ENCODE peak calls at places on chromosomes 1 and 21, in nine cellular contexts. R is sigmoid colon; C is endothelial cell; Q is endodermal cell; K is upper lobe of left lung; L is activated CD8-positive, alpha-beta T cell treated with anti-CD3 and anti-CD28 coated beads for 36 hours; S is DND-41; G is right lobe of liver; H is GM12865. M is an unnamed sample.

GRCh38 chr1:56411484-56412180 is 167.7 kb downstream of the PLPP3 start:
- DNase-seq in R (no peak), C (no peak), Q (peak), K (no peak), L (no peak), S (no peak), G (no peak), H (no peak), M (no peak)

GRCh38 chr21:39660191-39660590 is 47.5 kb downstream of the B3GALT5 start:
- DNase-seq in R (no peak), C (no peak), Q (peak), K (no peak), L (no peak), S (no peak), G (no peak), H (no peak), M (no peak)

GRCh38 chr1:204830671-204831585 is 39.7 kb upstream of the NFASC start:
- DNase-seq in R (no peak), C (no peak), Q (no peak), K (no peak), L (no peak), S (no peak), G (no peak), H (no peak), M (no peak)

GRCh38 chr1:24175033-24175755 is 11.9 kb downstream of the IFNLR1 start:
- DNase-seq in R (no peak), C (no peak), Q (no peak), K (no peak), L (no peak), S (no peak), G (no peak), H (no peak), M (no peak)

GRCh38 chr1:200139661-200140250 is 112.2 kb downstream of the NR5A2 start:
- DNase-seq in R (no peak), C (peak), Q (no peak), K (no peak), L (peak), S (peak), G (no peak), H (peak), M (no peak)

GRCh38 chr1:182259229-182259872 is 132.2 kb downstream of the GLUL start:
- DNase-seq in R (peak), C (no peak), Q (no peak), K (no peak), L (peak), S (peak), G (no peak), H (peak), M (no peak)

GRCh38 chr1:172960454-172961208 is 90.1 kb downstream of the TNFSF18 start:
- DNase-seq in R (no peak), C (peak), Q (no peak), K (no peak), L (no peak), S (no peak), G (peak), H (no peak), M (no peak)

GRCh38 chr21:32329776-32330175 is 31.1 kb downstream of the MRAP start:
- DNase-seq in R (peak), C (no peak), Q (peak), K (no peak), L (no peak), S (no peak), G (no peak), H (no peak), M (no peak)

GRCh38 chr1:55478742-55479141 is 263.6 kb upstream of the USP24 start:
- DNase-seq in R (no peak), C (no peak), Q (no peak), K (no peak), L (no peak), S (no peak), G (no peak), H (peak), M (no peak)

GRCh38 chr1:179077396-179077795 is 4.5 kb upstream of the TOR3A start:
- DNase-seq in R (no peak), C (no peak), Q (no peak), K (no peak), L (no peak), S (no peak), G (no peak), H (no peak), M (no peak)

GRCh38 chr21:34949045-34949444 is 100.1 kb downstream of the RUNX1 start:
- DNase-seq in R (no peak), C (no peak), Q (no peak), K (no peak), L (no peak), S (no peak), G (no peak), H (no peak), M (no peak)

GRCh38 chr1:233183226-233184020 is 112.1 kb downstream of the PCNX2 start:
- DNase-seq in R (no peak), C (no peak), Q (peak), K (no peak), L (no peak), S (no peak), G (no peak), H (no peak), M (no peak)

GRCh38 chr21:41585199-41585994 is 77.4 kb upstream of the TMPRSS2 start:
- DNase-seq in R (no peak), C (no peak), Q (no peak), K (no peak), L (no peak), S (no peak), G (no peak), H (no peak), M (no peak)

GRCh38 chr1:172398193-172398592 is 22.3 kb upstream of the C1orf105 start:
- DNase-seq in R (peak), C (no peak), Q (no peak), K (no peak), L (no peak), S (no peak), G (no peak), H (peak), M (no peak)

GRCh38 chr21:41160036-41160435 is 7.9 kb upstream of the BACE2 start:
- DNase-seq in R (no peak), C (no peak), Q (no peak), K (no peak), L (no peak), S (no peak), G (no peak), H (no peak), M (no peak)

GRCh38 chr1:206912445-206913095 is 9.2 kb downstream of the FCMR start:
- DNase-seq in R (peak), C (peak), Q (peak), K (no peak), L (peak), S (peak), G (no peak), H (peak), M (no peak)

GRCh38 chr21:42112223-42112622 is 41.1 kb downstream of the UMODL1 start:
- DNase-seq in R (no peak), C (no peak), Q (no peak), K (no peak), L (no peak), S (no peak), G (no peak), H (peak), M (no peak)

GRCh38 chr1:172870901-172871606 is 179.7 kb downstream of the TNFSF18 start:
- DNase-seq in R (no peak), C (no peak), Q (no peak), K (no peak), L (peak), S (no peak), G (no peak), H (peak), M (no peak)

GRCh38 chr21:45367402-45368351 is 37.3 kb upstream of the COL18A1 start:
- DNase-seq in R (no peak), C (no peak), Q (no peak), K (no peak), L (no peak), S (no peak), G (no peak), H (no peak), M (no peak)

GRCh38 chr1:3530931-3531818 is 76.7 kb downstream of the ARHGEF16 start:
- DNase-seq in R (peak), C (peak), Q (peak), K (peak), L (peak), S (peak), G (peak), H (peak), M (no peak)

GRCh38 chr21:39083377-39084008 is 99.8 kb downstream of the PSMG1 start:
- DNase-seq in R (no peak), C (no peak), Q (no peak), K (no peak), L (no peak), S (no peak), G (no peak), H (no peak), M (peak)

GRCh38 chr21:40165671-40166070 is 298.4 kb downstream of the PCP4 start:
- DNase-seq in R (no peak), C (no peak), Q (peak), K (no peak), L (no peak), S (no peak), G (no peak), H (no peak), M (no peak)

GRCh38 chr1:145891143-145891542 is 5.5 kb upstream of the ANKRD35 start:
- DNase-seq in R (no peak), C (no peak), Q (no peak), K (no peak), L (no peak), S (no peak), G (no peak), H (no peak), M (no peak)

GRCh38 chr1:115288799-115289198 is 49.2 kb downstream of the NGF start:
- DNase-seq in R (no peak), C (no peak), Q (no peak), K (no peak), L (no peak), S (no peak), G (no peak), H (no peak), M (no peak)

GRCh38 chr1:221716713-221717490 is 25.0 kb downstream of the DUSP10 start:
- DNase-seq in R (no peak), C (no peak), Q (peak), K (no peak), L (no peak), S (no peak), G (no peak), H (no peak), M (no peak)

GRCh38 chr21:14863745-14864210 is 201.0 kb downstream of the NRIP1 start:
- DNase-seq in R (no peak), C (no peak), Q (no peak), K (no peak), L (no peak), S (no peak), G (no peak), H (no peak), M (no peak)

GRCh38 chr1:3312894-3313578 is 141.4 kb upstream of the ARHGEF16 start:
- DNase-seq in R (peak), C (no peak), Q (peak), K (peak), L (peak), S (no peak), G (no peak), H (no peak), M (peak)

GRCh38 chr1:29677028-29678024 is 441.0 kb downstream of the PTPRU start:
- DNase-seq in R (no peak), C (no peak), Q (peak), K (no peak), L (no peak), S (no peak), G (no peak), H (no peak), M (no peak)

GRCh38 chr21:42164064-42164789 is 54.7 kb upstream of the ABCG1 start:
- DNase-seq in R (peak), C (peak), Q (peak), K (no peak), L (peak), S (peak), G (peak), H (peak), M (no peak)

GRCh38 chr1:87292684-87293493 is 35.8 kb upstream of the LMO4 start:
- DNase-seq in R (no peak), C (peak), Q (peak), K (no peak), L (peak), S (peak), G (no peak), H (peak), M (peak)

GRCh38 chr1:44628962-44629756 is 45.1 kb downstream of the TMEM53 start:
- DNase-seq in R (no peak), C (no peak), Q (no peak), K (no peak), L (no peak), S (no peak), G (no peak), H (no peak), M (no peak)

GRCh38 chr21:16587141-16587570 is 857.4 kb downstream of the USP25 start:
- DNase-seq in R (peak), C (no peak), Q (peak), K (no peak), L (no peak), S (no peak), G (peak), H (no peak), M (no peak)

GRCh38 chr1:21818661-21819060 is 6.6 kb downstream of the LDLRAD2 start:
- DNase-seq in R (no peak), C (peak), Q (peak), K (no peak), L (peak), S (peak), G (no peak), H (peak), M (no peak)

GRCh38 chr21:20997308-20997632 is 939 bp upstream of the NCAM2 start:
- DNase-seq in R (no peak), C (no peak), Q (no peak), K (peak), L (no peak), S (no peak), G (no peak), H (no peak), M (no peak)

GRCh38 chr1:226429868-226430715 is 22.2 kb upstream of the PARP1 start:
- DNase-seq in R (no peak), C (no peak), Q (peak), K (peak), L (no peak), S (no peak), G (no peak), H (no peak), M (no peak)

DNA sequence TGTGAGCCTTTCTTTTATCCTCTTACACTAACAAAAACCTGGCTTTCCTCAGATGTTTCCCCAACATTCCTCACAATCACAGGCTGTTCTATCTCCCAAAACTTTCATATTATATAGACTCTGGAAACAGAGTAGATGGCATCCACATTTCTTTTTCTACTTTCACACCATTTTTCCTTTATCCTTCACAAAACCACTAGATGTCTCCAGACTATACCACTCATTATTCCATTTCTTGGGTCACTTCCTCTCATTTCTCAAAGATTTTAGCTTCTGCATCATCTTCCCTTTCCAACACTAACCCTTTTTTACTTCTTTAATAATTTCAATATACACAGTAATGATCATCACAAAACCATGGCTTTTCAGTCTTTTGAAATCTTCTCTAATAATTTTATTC is 286.0 kb upstream of the DEPDC1 start:
- DNase-seq in R (no peak), C (no peak), Q (no peak), K (no peak), L (no peak), S (no peak), G (no peak), H (no peak), M (no peak)
- TF ChIP-seq CTCF in R (no peak), C (no peak), Q (peak), K (no peak), L (no peak), S (peak), G (peak), H (no peak), M (no peak)

DNA sequence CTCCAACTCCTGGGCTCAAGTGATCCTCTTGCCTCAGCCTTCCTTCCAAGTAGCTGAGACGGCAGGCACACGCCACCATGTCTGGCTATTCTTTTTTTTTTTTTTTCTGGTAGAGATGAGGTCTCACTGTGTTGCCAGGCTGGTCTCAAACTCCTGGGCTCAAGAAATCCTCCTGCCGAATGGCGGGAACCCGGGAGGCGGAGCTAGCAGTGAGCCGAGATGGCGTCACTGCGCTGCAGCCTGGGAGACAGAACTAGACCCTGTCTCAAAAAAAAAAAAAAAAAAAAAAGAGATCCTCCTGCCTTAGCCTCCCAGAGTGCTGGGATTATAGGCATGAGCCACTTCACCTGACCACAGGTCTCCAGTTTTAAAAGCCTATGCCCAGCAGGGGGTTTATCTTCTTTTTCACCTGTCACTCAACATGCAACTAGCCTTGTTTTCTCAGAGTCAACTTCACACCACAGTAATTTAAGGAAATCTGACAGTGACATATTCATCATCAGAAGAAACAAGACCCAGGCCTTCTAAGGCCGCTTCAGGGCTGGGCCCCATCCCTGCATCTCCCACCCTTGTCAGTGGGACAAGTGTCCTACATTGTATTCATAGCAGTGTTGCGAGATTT is 38.3 kb upstream of the GALNT2 start:
- DNase-seq in R (no peak), C (no peak), Q (no peak), K (no peak), L (no peak), S (no peak), G (no peak), H (no peak), M (no peak)
- TF ChIP-seq CTCF in R (no peak), C (no peak), Q (no peak), K (no peak), L (no peak), S (no peak), G (no peak), H (no peak), M (no peak)

DNA sequence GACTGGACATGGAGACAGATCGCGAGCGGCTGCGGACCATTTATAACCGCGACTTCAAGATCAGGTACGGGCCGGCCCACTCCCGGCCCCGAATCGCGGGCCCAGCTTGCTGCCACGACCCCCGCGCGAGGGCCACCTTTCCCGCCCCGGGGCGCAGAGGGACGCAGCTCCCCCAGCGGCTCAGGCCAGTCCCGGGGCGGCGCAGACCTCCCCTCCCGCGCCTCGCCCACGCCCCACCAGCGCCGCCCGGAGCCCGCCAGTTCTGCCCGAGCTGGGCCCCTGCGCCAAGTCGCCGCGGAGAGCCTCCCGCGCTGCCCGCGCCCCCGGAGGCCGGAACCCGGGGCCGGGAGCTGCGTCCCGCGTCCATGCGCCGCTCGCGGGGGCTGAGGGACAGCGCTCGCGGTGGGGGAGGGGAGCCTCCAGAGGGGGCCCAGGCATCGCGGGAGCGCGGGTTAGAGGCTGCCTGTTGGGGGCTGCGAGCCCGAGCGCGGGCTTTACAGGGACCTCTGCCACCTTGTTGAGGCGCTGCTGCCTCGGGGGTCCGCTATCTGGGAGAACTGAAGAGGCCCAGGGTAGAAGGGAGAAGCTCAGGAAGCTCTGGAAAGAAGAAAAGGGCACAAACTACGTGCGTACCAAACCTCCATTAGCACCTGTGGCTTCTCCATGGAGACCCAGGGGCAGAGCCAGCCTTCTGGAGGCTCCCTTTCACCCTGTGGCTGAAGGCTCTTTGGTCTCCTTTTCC is 698 bp downstream of the MOV10 start:
- DNase-seq in R (peak), C (peak), Q (peak), K (peak), L (peak), S (peak), G (peak), H (no peak), M (no peak)
- TF ChIP-seq CTCF in R (no peak), C (peak), Q (peak), K (no peak), L (no peak), S (peak), G (no peak), H (peak), M (no peak)

GRCh38 chr1:111570781-111571181 is 48.8 kb upstream of the RAP1A start:
- DNase-seq in R (no peak), C (peak), Q (peak), K (no peak), L (peak), S (peak), G (no peak), H (peak), M (no peak)
- TF ChIP-seq CTCF in R (no peak), C (peak), Q (peak), K (no peak), L (peak), S (peak), G (no peak), H (peak), M (no peak)

GRCh38 chr1:70805641-70806040 is 242.0 kb downstream of the PTGER3 start:
- DNase-seq in R (no peak), C (no peak), Q (no peak), K (peak), L (no peak), S (no peak), G (no peak), H (no peak), M (no peak)
- TF ChIP-seq CTCF in R (no peak), C (no peak), Q (no peak), K (no peak), L (no peak), S (no peak), G (no peak), H (no peak), M (no peak)

GRCh38 chr1:25501235-25502058 is 42.0 kb upstream of the LDLRAP1 start:
- DNase-seq in R (peak), C (peak), Q (peak), K (no peak), L (peak), S (no peak), G (no peak), H (no peak), M (no peak)
- TF ChIP-seq CTCF in R (no peak), C (peak), Q (peak), K (no peak), L (peak), S (peak), G (peak), H (peak), M (no peak)

DNA sequence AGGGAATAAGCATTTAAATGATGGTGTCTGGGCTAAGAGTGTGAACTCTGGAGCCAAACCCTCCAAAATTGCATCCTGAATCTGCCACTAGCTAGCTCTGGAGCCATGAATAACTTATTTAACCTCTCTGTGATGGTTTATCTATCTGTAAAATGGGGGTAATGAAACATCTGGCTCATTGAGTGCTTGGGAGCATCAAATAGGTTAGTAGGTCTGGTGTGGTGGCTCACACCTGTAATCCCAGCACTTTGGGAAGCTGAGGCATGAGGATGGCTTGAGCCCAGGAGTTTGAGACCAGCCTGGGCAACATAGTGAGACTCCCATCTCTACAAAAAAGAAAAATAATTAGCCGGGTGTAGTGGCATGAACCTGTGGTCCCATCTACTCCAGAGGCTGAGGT is 42.8 kb downstream of the KIF1B start:
- DNase-seq in R (no peak), C (no peak), Q (no peak), K (no peak), L (no peak), S (no peak), G (no peak), H (no peak), M (no peak)
- TF ChIP-seq CTCF in R (no peak), C (no peak), Q (no peak), K (no peak), L (no peak), S (no peak), G (no peak), H (no peak), M (no peak)